ENCODE peak calls at places on chromosomes 16 and 17, in six cellular contexts. O, X, Q, N, G and D are unnamed samples.

GRCh38 chr17:61579961-61580360 is 11.1 kb downstream of the NACA2 start:
- DNase-seq in G (no peak), Q (no peak), N (no peak), O (no peak), X (no peak), D (no peak)

GRCh38 chr17:56260421-56260820 is 107.1 kb downstream of the ANKFN1 start:
- DNase-seq in X (no peak), Q (no peak), O (no peak), N (no peak), G (no peak), D (no peak)

GRCh38 chr17:56593741-56594527 is 435 bp downstream of the NOG start:
- DNase-seq in X (no peak), G (peak), O (peak), N (peak), Q (no peak), D (peak)

GRCh38 chr17:37255434-37255833 is 120.4 kb upstream of the C17orf78 start:
- DNase-seq in Q (no peak), X (no peak), N (no peak), O (no peak), G (no peak), D (no peak)

GRCh38 chr17:17401271-17401781 is 75.5 kb upstream of the MED9 start:
- DNase-seq in G (peak), N (peak), X (peak), Q (no peak), O (no peak), D (peak)

GRCh38 chr17:70053241-70054234 is 21.5 kb upstream of the KCNJ16 start:
- DNase-seq in Q (no peak), N (no peak), G (no peak), O (no peak), X (no peak), D (no peak)

GRCh38 chr17:17836818-17837379 is at the start of gene SREBF1:
- DNase-seq in G (peak), N (peak), Q (no peak), O (peak), X (peak), D (no peak)

GRCh38 chr17:67608691-67609090 is 109.0 kb upstream of the NOL11 start:
- DNase-seq in Q (peak), N (no peak), O (no peak), X (no peak), G (no peak), D (no peak)

GRCh38 chr17:45436161-45436560 is 3.5 kb upstream of the ARHGAP27 start:
- DNase-seq in G (no peak), O (no peak), N (no peak), Q (no peak), X (peak), D (no peak)

GRCh38 chr17:80160536-80160935 is 9.3 kb upstream of the CARD14 start:
- DNase-seq in Q (no peak), G (no peak), X (no peak), N (no peak), O (no peak), D (no peak)
- H3K27ac ChIP-seq in Q (no peak), G (no peak), X (no peak), N (no peak), O (no peak), D (no peak)

GRCh38 chr16:4240624-4241023 is 1.3 kb downstream of the SRL start:
- DNase-seq in O (no peak), X (no peak), G (peak), N (no peak), Q (no peak), D (no peak)
- H3K4me3 ChIP-seq in O (no peak), X (no peak), G (peak), N (no peak), Q (no peak), D (no peak)

GRCh38 chr16:376817-377418 is 4.9 kb downstream of the PGAP6 start:
- DNase-seq in O (no peak), N (no peak), Q (no peak), X (no peak), G (no peak), D (no peak)
- H3K27ac ChIP-seq in O (no peak), N (no peak), Q (no peak), X (no peak), G (no peak), D (no peak)

GRCh38 chr17:21551081-21551881 is 141.0 kb upstream of the KCNJ18 start:
- DNase-seq in G (peak), N (peak), X (peak), Q (peak), O (peak), D (peak)

GRCh38 chr17:21545051-21545450 is 147.3 kb upstream of the KCNJ18 start:
- DNase-seq in O (no peak), Q (no peak), X (no peak), N (no peak), G (no peak), D (no peak)

GRCh38 chr17:21548236-21548635 is 144.1 kb upstream of the KCNJ18 start:
- DNase-seq in G (no peak), Q (no peak), N (no peak), O (no peak), X (no peak), D (no peak)

GRCh38 chr17:21549107-21549687 is 143.1 kb upstream of the KCNJ18 start:
- DNase-seq in O (no peak), N (no peak), X (no peak), G (no peak), Q (no peak), D (no peak)
- H3K4me3 ChIP-seq in O (no peak), N (no peak), X (no peak), G (peak), Q (peak), D (peak)

DNA sequence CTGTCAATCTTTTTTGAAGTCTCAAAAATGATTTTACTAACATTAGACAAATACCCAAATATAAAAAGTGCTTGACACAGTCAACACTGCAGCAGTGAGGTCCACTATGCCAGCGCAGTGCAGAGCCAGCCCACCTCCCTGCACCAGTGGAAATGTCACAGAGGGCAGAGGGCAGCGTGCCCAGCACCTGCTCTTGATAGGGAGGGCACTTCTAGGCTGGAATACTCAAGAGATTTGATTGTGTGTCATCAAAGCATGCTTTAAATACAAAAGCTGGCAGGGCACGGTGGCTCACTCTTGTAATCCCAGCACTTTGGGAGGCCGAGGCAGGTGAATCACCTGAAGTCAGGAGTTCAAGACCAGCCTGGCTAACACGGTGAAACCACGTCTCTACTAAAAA is 136.0 kb downstream of the ANKRD11 start:
- DNase-seq in X (no peak), G (peak), O (no peak), Q (no peak), N (no peak), D (no peak)
- H3K27ac ChIP-seq in X (no peak), G (peak), O (no peak), Q (no peak), N (no peak), D (no peak)

GRCh38 chr16:87380875-87381274 is 2.7 kb downstream of the FBXO31 start:
- DNase-seq in N (no peak), X (peak), Q (no peak), O (no peak), G (no peak), D (no peak)

GRCh38 chr16:87382023-87382785 is 1.4 kb downstream of the FBXO31 start:
- DNase-seq in O (no peak), X (no peak), Q (no peak), N (no peak), G (no peak), D (no peak)

GRCh38 chr16:87383522-87384161 is at the start of gene FBXO31:
- DNase-seq in G (peak), Q (peak), N (peak), X (peak), O (peak), D (peak)

GRCh38 chr16:87376660-87377059 is 6.9 kb downstream of the FBXO31 start:
- DNase-seq in X (no peak), N (no peak), G (peak), Q (no peak), O (no peak), D (no peak)

DNA sequence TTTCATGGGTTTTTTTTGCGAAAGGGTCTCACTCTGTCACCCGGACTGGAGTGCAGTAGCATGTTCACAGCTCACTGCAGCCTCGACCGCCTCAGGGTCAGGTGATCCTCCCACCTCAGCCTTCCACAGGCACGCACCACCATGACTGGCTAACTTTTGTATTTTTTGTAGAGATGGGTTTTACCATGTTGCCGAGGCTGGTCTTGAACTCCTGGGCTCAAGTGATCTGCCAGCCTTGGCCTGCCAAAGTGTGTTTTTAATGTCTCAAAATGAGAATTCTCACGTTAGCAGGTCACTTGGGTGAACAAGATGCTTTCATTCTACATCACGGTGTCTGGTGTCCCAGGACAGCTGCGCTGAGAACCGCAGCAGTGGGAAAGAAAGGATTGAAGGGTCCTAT is 3.2 kb downstream of the FBXO31 start:
- DNase-seq in X (no peak), N (no peak), O (no peak), Q (no peak), G (no peak), D (no peak)
- H3K4me3 ChIP-seq in X (no peak), N (no peak), O (no peak), Q (peak), G (peak), D (no peak)

GRCh38 chr17:76727745-76728456 is 1.3 kb downstream of the METTL23 start:
- DNase-seq in Q (no peak), X (no peak), N (no peak), O (peak), G (no peak), D (no peak)
- H3K27ac ChIP-seq in Q (peak), X (no peak), N (no peak), O (peak), G (peak), D (peak)

GRCh38 chr16:17460890-17461289 is 9.9 kb downstream of the XYLT1 start:
- DNase-seq in N (no peak), G (no peak), O (no peak), Q (no peak), X (no peak), D (no peak)
- H3K4me3 ChIP-seq in N (no peak), G (no peak), O (no peak), Q (no peak), X (no peak), D (no peak)

DNA sequence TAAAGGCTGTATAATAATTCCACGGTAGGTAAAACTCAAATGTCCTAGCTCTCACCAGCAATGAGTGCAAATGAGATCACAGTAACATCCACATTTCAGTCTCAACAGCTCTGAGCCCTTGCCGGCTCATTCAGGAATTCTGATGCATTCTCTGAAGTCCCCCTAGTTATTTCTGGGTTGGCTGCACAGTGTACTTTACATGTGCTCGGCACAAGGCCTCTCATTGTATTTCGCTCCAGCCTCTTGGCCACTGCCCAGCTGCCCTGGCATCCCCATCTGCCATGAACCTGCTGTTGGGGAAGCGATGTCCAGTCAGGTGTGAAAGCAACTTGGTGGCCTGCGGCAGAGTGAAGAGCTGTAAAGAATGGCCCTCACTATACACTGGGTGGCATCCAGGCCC is 14.3 kb downstream of the PRCD start:
- DNase-seq in N (no peak), X (no peak), Q (no peak), G (no peak), O (no peak), D (peak)
- H3K27ac ChIP-seq in N (no peak), X (no peak), Q (no peak), G (peak), O (no peak), D (peak)

GRCh38 chr17:49002766-49003165 is 5.6 kb downstream of the IGF2BP1 start:
- DNase-seq in X (no peak), N (no peak), Q (no peak), G (no peak), O (no peak), D (no peak)

GRCh38 chr17:49005140-49005539 is 8.0 kb downstream of the IGF2BP1 start:
- DNase-seq in G (no peak), O (no peak), X (no peak), N (peak), Q (no peak), D (no peak)

GRCh38 chr17:49002331-49002730 is 5.1 kb downstream of the IGF2BP1 start:
- DNase-seq in G (no peak), N (no peak), Q (no peak), O (no peak), X (no peak), D (no peak)

GRCh38 chr17:49001671-49002070 is 4.5 kb downstream of the IGF2BP1 start:
- DNase-seq in G (no peak), Q (no peak), O (no peak), N (no peak), X (no peak), D (no peak)

GRCh38 chr17:49003557-49004511 is 6.6 kb downstream of the IGF2BP1 start:
- DNase-seq in Q (no peak), G (no peak), N (peak), O (no peak), X (peak), D (no peak)
- H3K4me3 ChIP-seq in Q (peak), G (no peak), N (peak), O (no peak), X (peak), D (no peak)